ENCODE peak calls at places on chromosome 10, in four cellular contexts. Z, Y, R and F are unnamed samples.

GRCh38 chr10:24723386-24723787 is 300 bp downstream of the ARHGAP21 start:
- DNase-seq in R (no peak), Z (peak), Y (no peak), F (no peak)

GRCh38 chr10:51888263-51888662 is 188.9 kb upstream of the CSTF2T start:
- DNase-seq in Z (no peak), Y (no peak), R (no peak), F (no peak)

GRCh38 chr10:70232155-70232858 is 922 bp downstream of the PPA1 start:
- DNase-seq in Z (peak), R (no peak), Y (peak), F (peak)

GRCh38 chr10:22997102-22997501 is 69.2 kb downstream of the ARMC3 start:
- DNase-seq in R (peak), Y (no peak), Z (no peak), F (peak)

GRCh38 chr10:79405221-79405994 is 40.0 kb downstream of the ZCCHC24 start:
- DNase-seq in Y (no peak), Z (peak), R (no peak), F (no peak)

GRCh38 chr10:13773043-13773442 is 186.3 kb downstream of the PRPF18 start:
- DNase-seq in R (no peak), Z (no peak), Y (no peak), F (no peak)

GRCh38 chr10:69831231-69831855 is 29.6 kb downstream of the COL13A1 start:
- DNase-seq in R (no peak), Z (no peak), Y (no peak), F (no peak)

GRCh38 chr10:131744356-131744755 is 156.5 kb upstream of the PPP2R2D start:
- DNase-seq in Y (no peak), R (no peak), Z (no peak), F (no peak)

GRCh38 chr10:12844796-12845524 is 156.6 kb downstream of the CCDC3 start:
- DNase-seq in Y (no peak), R (no peak), Z (no peak), F (peak)

GRCh38 chr10:77079902-77080301 is 557.7 kb downstream of the KCNMA1 start:
- DNase-seq in R (no peak), Y (no peak), Z (no peak), F (no peak)

GRCh38 chr10:60099998-60100747 is 193.8 kb upstream of the CCDC6 start:
- DNase-seq in Z (no peak), Y (no peak), R (no peak), F (peak)

GRCh38 chr10:60101821-60102220 is 195.5 kb upstream of the CCDC6 start:
- DNase-seq in Z (no peak), R (no peak), Y (no peak), F (no peak)

GRCh38 chr10:60096761-60097513 is 190.6 kb upstream of the CCDC6 start:
- DNase-seq in Y (no peak), R (no peak), Z (no peak), F (peak)

GRCh38 chr10:60093317-60093716 is 187.0 kb upstream of the CCDC6 start:
- DNase-seq in R (no peak), Y (no peak), Z (no peak), F (no peak)

GRCh38 chr10:60098676-60099601 is 192.6 kb upstream of the CCDC6 start:
- DNase-seq in Y (no peak), Z (no peak), R (no peak), F (no peak)
- TF ChIP-seq CTCF in Y (peak), Z (no peak), R (peak), F (peak)

GRCh38 chr10:91023708-91024438 is 103.0 kb upstream of the ANKRD1 start:
- DNase-seq in Y (no peak), Z (no peak), R (no peak), F (no peak)
- H3K27ac ChIP-seq in Y (no peak), Z (no peak), R (no peak), F (no peak)

GRCh38 chr10:64426745-64427144 is 905.5 kb downstream of the REEP3 start:
- DNase-seq in Y (no peak), R (no peak), Z (no peak), F (no peak)

DNA sequence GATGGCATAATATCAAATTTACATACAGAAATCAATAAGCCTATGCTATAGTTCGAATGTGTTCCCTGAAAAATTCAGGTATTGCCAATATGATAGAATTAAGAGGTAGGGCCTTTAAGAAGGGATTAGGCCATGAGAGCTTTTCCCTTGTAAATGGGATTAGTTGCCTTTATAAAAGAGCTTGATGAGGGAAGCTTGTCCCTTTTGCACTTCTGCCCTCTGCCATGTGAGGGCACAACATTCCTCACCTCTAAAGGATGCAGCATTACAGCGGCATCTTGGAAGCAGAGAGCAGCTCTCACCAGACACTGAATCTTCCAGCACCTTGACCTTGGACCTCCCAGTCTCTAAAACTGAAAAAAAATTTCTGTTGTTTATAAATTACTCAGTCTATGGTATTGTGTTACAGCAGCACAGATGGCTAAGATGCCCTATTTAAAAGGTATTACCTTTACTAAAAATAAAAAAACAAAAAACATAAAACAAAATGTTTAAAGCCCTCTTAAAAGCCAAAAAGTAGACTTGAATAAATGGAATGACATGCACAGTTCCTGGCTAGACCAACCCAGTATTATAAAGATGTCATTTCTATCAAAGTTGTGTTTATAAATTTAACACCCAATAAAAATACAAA is 909.6 kb downstream of the REEP3 start:
- DNase-seq in Z (no peak), R (peak), Y (peak), F (no peak)
- TF ChIP-seq CTCF in Z (no peak), R (peak), Y (peak), F (no peak)

GRCh38 chr10:11757820-11758463 is 15.8 kb downstream of the ECHDC3 start:
- DNase-seq in Y (peak), R (peak), Z (peak), F (peak)
- H3K27ac ChIP-seq in Y (peak), R (no peak), Z (peak), F (peak)